ENCODE peak calls at places on chromosomes 13 and 19, in seven cellular contexts. Z, R, C, N, F, L and E are unnamed samples. For H3K36me3 and H3K4me1, the result is how much of the 10 kb centered on the place peaks cover.

GRCh38 chr19:35000647-35001501 is 751 bp downstream of the GRAMD1A start:
- DNase-seq in N (peak), Z (no peak), C (no peak), R (peak), F (peak), L (peak), E (no peak)

GRCh38 chr19:6678690-6679109 is 8.7 kb upstream of the TNFSF14 start:
- DNase-seq in L (no peak), F (no peak), C (no peak), N (no peak), Z (no peak), R (no peak), E (no peak)

GRCh38 chr19:30635026-30635985 is 263.1 kb downstream of the ZNF536 start:
- DNase-seq in C (no peak), N (no peak), L (no peak), Z (no peak), R (no peak), F (no peak), E (no peak)

GRCh38 chr19:35566738-35567137 is 3.3 kb upstream of the ATP4A start:
- DNase-seq in F (no peak), Z (no peak), C (no peak), R (no peak), N (no peak), L (no peak), E (no peak)

GRCh38 chr13:26247608-26248007 is 6.3 kb upstream of the CDK8 start:
- DNase-seq in Z (no peak), R (no peak), F (peak), C (no peak), L (no peak), N (no peak), E (no peak)

GRCh38 chr19:29708553-29709439 is 6.3 kb downstream of the C19orf12 start:
- DNase-seq in F (no peak), R (peak), N (no peak), C (no peak), L (no peak), Z (no peak), E (no peak)

GRCh38 chr13:59247166-59247565 is 916.6 kb downstream of the DIAPH3 start:
- DNase-seq in L (no peak), N (no peak), Z (no peak), C (no peak), F (no peak), R (no peak), E (no peak)

GRCh38 chr19:45223879-45224278 is 21.3 kb downstream of the EXOC3L2 start:
- DNase-seq in C (no peak), L (no peak), R (no peak), F (no peak), Z (no peak), N (no peak), E (no peak)

GRCh38 chr19:48933382-48933932 is at the start of gene DHDH:
- DNase-seq in N (peak), Z (peak), R (peak), L (peak), F (peak), C (peak), E (peak)

GRCh38 chr13:60931858-60932546 is 483.6 kb downstream of the PCDH20 start:
- DNase-seq in L (no peak), C (no peak), N (no peak), R (no peak), F (no peak), Z (no peak), E (no peak)

GRCh38 chr13:29513002-29513980 is 82.2 kb downstream of the SLC7A1 start:
- DNase-seq in C (no peak), N (no peak), R (peak), L (no peak), Z (no peak), F (peak), E (no peak)

GRCh38 chr13:85565652-85566051 is 233.6 kb downstream of the SLITRK6 start:
- DNase-seq in Z (no peak), C (no peak), N (no peak), F (peak), R (no peak), L (no peak), E (no peak)

GRCh38 chr13:20492641-20493040 is 33.0 kb downstream of the CRYL1 start:
- DNase-seq in N (peak), R (no peak), Z (no peak), F (peak), L (no peak), C (no peak), E (no peak)

GRCh38 chr13:60679131-60679530 is 282.1 kb downstream of the TDRD3 start:
- DNase-seq in C (no peak), Z (no peak), F (no peak), R (no peak), N (no peak), L (no peak), E (no peak)

GRCh38 chr13:65744761-65745160 is 1485.4 kb downstream of the PCDH9 start:
- DNase-seq in Z (no peak), C (no peak), L (no peak), F (peak), N (no peak), R (no peak), E (no peak)

GRCh38 chr13:99883805-99884204 is 87.8 kb downstream of the ZIC5 start:
- DNase-seq in N (no peak), Z (no peak), F (no peak), C (no peak), L (no peak), R (no peak), E (no peak)

GRCh38 chr19:5038631-5039271 is 69.8 kb downstream of the KDM4B start:
- DNase-seq in L (no peak), Z (no peak), N (peak), R (no peak), F (peak), C (no peak), E (no peak)

GRCh38 chr13:93298741-93299140 is 72.1 kb downstream of the GPC6 start:
- DNase-seq in F (peak), L (no peak), R (no peak), N (no peak), C (no peak), Z (no peak), E (no peak)

GRCh38 chr19:3606690-3607289 is at the start of gene TBXA2R:
- DNase-seq in Z (peak), N (peak), C (peak), R (peak), F (peak), L (peak), E (peak)

GRCh38 chr19:5693195-5694166 is 3.4 kb downstream of the RPL36 start:
- DNase-seq in Z (no peak), N (no peak), C (no peak), F (no peak), L (no peak), R (no peak), E (no peak)

GRCh38 chr13:75960538-75960994 is 324.4 kb downstream of the LMO7 start:
- DNase-seq in L (no peak), N (no peak), C (no peak), R (no peak), Z (no peak), F (no peak), E (no peak)

GRCh38 chr19:3053780-3054179 is 8.5 kb downstream of the TLE5 start:
- DNase-seq in L (no peak), F (no peak), C (no peak), R (no peak), Z (no peak), N (no peak), E (no peak)

GRCh38 chr13:110308377-110309158 is 1.5 kb downstream of the COL4A2 start:
- DNase-seq in Z (no peak), N (peak), L (no peak), R (peak), C (peak), F (no peak), E (peak)

GRCh38 chr19:18928018-18928805 is 8.7 kb downstream of the DDX49 start:
- DNase-seq in F (no peak), C (no peak), R (no peak), L (no peak), Z (no peak), N (no peak), E (no peak)

GRCh38 chr19:681029-681626 is 4.9 kb downstream of the FSTL3 start:
- DNase-seq in R (peak), Z (peak), F (no peak), L (no peak), C (no peak), N (peak), E (no peak)

GRCh38 chr13:20990910-20991525 is 70.4 kb downstream of the LATS2 start:
- DNase-seq in L (no peak), Z (no peak), R (no peak), F (no peak), C (no peak), N (peak), E (no peak)

GRCh38 chr13:110341445-110342247 is 34.6 kb downstream of the COL4A2 start:
- DNase-seq in R (no peak), C (no peak), F (peak), N (no peak), L (no peak), Z (peak), E (no peak)

GRCh38 chr19:37565370-37565669 is 29.3 kb downstream of the ZNF571 start:
- DNase-seq in Z (no peak), R (no peak), N (no peak), L (no peak), F (no peak), C (no peak), E (no peak)
- H3K36me3 ChIP-seq in Z (under half), R (half or more), N (half or more), L (under half), F (under half), C (under half), E (under half)

DNA sequence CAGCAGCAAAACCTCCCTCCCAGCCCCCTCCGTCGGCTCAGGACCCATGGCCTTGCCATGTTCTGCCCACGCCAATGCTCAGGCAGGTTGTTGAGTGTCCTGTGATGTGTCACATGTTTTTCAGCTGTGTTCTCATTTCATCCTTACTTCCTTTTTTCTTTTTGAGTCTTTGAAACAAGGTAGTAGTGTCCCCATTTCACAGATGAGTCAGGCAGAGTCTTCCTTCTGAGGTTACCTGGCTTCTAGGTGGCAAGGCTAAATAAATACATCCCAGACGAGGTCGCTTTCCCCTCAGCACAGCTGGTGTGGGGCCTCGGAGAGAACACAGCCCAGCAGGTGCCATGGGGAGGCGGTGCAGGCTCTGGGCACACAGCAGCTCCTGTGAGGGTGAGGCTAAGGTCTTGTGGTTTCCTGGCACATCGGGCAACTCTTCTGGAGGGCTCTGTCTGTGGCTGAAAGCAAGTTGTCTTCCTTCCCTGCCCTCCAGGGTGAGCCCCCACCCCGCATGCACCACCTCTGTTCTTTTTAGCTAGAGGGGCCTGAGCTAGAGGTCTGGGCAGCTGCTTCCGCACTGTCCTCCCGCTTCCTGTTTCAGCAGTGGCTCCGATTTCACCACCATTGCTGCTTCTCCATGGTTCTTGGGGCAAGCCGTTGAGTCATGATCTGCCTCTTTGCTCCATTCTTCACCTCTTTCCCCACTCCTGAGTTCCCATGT is 15.1 kb downstream of the PRAM1 start:
- DNase-seq in L (peak), F (no peak), C (no peak), N (no peak), Z (peak), R (peak), E (no peak)
- TF ChIP-seq CTCF in L (no peak), F (no peak), C (no peak), N (peak), Z (no peak), R (no peak), E (no peak)

DNA sequence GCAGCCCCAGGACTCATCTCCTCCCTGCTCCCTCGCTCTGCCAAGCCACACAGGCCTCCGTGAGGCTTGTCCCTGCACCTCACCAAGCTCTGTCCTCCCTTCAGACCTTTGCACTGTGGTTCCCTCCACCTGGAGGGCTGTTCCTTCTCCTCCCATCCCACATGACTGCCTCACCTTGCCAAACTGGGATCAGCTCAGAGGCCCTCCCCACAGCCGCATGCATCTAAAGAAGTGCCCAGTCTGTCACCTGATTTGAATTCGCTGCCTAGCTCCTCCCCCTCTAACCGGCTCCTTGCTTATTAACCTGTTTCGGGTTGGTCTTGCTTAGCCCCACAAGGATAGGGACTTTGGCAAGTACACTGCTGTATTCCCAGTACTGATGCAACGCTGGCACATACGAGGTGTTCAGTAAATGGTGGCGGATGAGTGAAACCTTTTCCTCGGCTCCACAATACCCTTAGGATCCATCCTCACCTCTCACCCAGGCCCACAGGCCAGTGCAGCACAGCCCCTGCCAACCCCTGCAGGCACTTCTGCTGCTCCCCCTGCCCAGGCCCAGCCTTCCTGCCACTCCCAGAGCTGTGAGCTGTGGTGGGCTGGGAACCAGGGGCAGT is 4.4 kb downstream of the AKT2 start:
- DNase-seq in L (no peak), Z (no peak), F (no peak), C (no peak), R (no peak), N (peak), E (peak)
- H3K4me1 ChIP-seq in L (half or more), Z (half or more), F (under half), C (half or more), R (half or more), N (under half), E (under half)

GRCh38 chr19:47493378-47494210 is 9.6 kb upstream of the KPTN start:
- DNase-seq in Z (no peak), C (no peak), L (no peak), F (no peak), N (no peak), R (peak), E (no peak)

GRCh38 chr19:47492571-47493377 is 8.8 kb upstream of the KPTN start:
- DNase-seq in N (no peak), F (no peak), Z (no peak), L (no peak), C (no peak), R (peak), E (no peak)

GRCh38 chr19:47490847-47491246 is 6.8 kb upstream of the KPTN start:
- DNase-seq in R (peak), N (no peak), L (no peak), C (no peak), F (no peak), Z (no peak), E (no peak)

GRCh38 chr19:47491358-47492136 is 7.5 kb upstream of the KPTN start:
- DNase-seq in Z (no peak), C (no peak), F (no peak), L (no peak), N (no peak), R (peak), E (no peak)

GRCh38 chr19:47492137-47492533 is 8.1 kb upstream of the KPTN start:
- DNase-seq in Z (no peak), N (no peak), C (no peak), L (no peak), F (no peak), R (peak), E (no peak)
- H3K36me3 ChIP-seq in Z (under half), N (under half), C (under half), L (under half), F (half or more), R (half or more), E (under half)

GRCh38 chr13:45353895-45354294 is 12.9 kb upstream of the TPT1 start:
- DNase-seq in Z (no peak), N (no peak), C (no peak), F (no peak), L (no peak), R (no peak), E (no peak)

GRCh38 chr13:45350152-45350551 is 9.2 kb upstream of the TPT1 start:
- DNase-seq in C (no peak), R (no peak), L (no peak), F (no peak), Z (no peak), N (no peak), E (no peak)

GRCh38 chr13:45352031-45352430 is 11.0 kb upstream of the TPT1 start:
- DNase-seq in Z (no peak), R (no peak), F (no peak), N (no peak), C (no peak), L (no peak), E (no peak)

DNA sequence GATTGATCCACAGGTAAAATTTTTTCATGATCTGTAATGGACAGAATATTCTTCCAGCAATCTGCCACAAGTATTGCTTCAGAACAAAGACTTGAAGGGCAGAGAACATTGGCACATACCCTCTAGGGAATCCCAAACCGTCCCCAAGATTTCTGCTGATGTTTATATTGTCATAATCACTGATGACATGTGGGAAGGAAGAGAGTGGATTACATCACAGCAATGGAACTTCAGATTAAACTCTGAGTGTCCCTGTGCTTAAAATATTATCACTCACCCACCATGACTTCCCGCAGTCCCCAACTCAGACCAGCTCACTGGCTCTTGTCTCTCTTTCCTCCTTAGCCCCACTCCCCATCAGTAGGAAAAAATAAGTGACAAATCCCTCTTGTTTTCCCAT is 8.5 kb upstream of the TPT1 start:
- DNase-seq in N (no peak), Z (no peak), C (no peak), R (no peak), F (peak), L (no peak), E (no peak)
- TF ChIP-seq CTCF in N (no peak), Z (no peak), C (no peak), R (no peak), F (no peak), L (no peak), E (no peak)

DNA sequence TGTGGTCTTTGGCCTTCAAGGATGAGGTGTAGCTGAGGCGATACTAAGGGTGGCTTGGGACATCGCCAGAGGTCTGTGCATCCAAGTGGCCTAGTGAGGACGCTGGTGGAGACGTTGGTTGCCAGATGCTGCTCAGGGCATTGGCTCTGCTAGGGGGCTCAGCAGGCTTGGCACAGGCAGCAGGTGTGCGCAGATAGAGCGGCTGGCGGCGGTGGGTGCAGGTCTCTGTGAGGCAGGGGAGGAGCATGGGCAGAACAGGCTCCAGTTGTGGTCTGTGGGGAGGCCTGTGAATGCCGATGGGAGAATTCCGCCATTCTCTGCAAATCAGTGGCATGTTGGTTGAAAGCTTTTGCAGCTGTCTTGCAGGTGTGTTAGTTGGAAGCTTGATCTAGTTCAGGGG is 21.2 kb downstream of the PRAM1 start:
- DNase-seq in F (no peak), Z (no peak), L (no peak), N (no peak), R (peak), C (no peak), E (no peak)
- H3K4me1 ChIP-seq in F (under half), Z (under half), L (under half), N (under half), R (half or more), C (under half), E (under half)

GRCh38 chr13:68588623-68589022 is 1358.5 kb upstream of the PCDH9 start:
- DNase-seq in Z (no peak), N (no peak), F (no peak), L (no peak), R (no peak), C (no peak), E (no peak)
- H3K36me3 ChIP-seq in Z (under half), N (under half), F (under half), L (under half), R (under half), C (under half), E (under half)

DNA sequence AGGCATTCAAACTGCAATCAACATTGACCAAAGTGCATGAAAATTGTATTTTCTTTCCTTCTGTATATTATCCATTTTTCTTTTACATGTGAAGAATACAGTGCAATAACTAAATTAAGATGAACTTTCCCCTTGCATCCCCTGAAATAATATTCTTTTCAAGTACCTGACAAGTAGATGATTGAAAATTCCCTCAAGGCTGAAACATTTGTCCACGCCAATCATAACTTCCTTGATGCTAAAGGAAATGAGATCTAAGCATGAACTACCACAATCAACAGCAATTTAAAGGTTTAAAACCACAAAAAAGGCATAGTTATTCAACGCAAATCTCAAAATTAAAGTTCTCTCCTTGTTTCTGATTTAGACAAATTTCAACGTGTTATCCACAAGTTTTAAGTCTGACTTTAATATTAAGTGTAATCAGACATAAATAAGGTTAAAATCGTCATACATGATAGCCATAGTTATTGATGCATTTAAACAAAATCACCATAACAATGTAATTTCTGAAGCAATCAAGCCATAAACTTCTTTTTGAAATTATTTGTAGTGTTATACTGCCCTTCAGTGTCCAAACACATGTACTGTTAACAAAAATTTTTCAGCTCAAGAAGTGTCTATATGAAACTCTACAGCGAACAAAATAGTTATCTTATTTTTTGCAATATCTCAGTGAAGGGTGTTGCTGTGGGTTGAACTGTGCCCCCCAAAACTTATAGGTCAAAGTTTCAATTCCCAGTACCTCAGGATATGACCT is 169.5 kb downstream of the DCLK1 start:
- DNase-seq in R (no peak), F (peak), N (no peak), Z (no peak), L (no peak), C (no peak), E (no peak)
- TF ChIP-seq CTCF in R (no peak), F (no peak), N (no peak), Z (peak), L (no peak), C (no peak), E (no peak)